ENCODE peak calls at places on chromosomes 13 and 19, in seven cellular contexts. K, X, T, G, O, B and Y are unnamed samples.

GRCh38 chr13:76647550-76647949 is 238.7 kb downstream of the KCTD12 start:
- DNase-seq in X (no peak), B (no peak), T (no peak), G (no peak), O (no peak), K (no peak), Y (no peak)

GRCh38 chr19:32824136-32824835 is 45.3 kb downstream of the SLC7A9 start:
- DNase-seq in T (no peak), B (no peak), K (no peak), O (no peak), G (no peak), X (no peak), Y (no peak)

GRCh38 chr19:13843104-13843921 is 33.6 kb upstream of the NANOS3 start:
- DNase-seq in G (peak), B (peak), O (peak), K (peak), T (no peak), X (no peak), Y (no peak)

GRCh38 chr13:27374126-27374613 is 50.2 kb upstream of the GTF3A start:
- DNase-seq in T (no peak), K (no peak), X (no peak), O (peak), B (no peak), G (no peak), Y (no peak)

GRCh38 chr13:29266261-29266660 is 329.2 kb downstream of the SLC7A1 start:
- DNase-seq in T (no peak), B (no peak), G (no peak), O (no peak), K (no peak), X (no peak), Y (no peak)

GRCh38 chr13:57632276-57633140 is 964 bp downstream of the PCDH17 start:
- DNase-seq in T (no peak), B (peak), X (no peak), K (no peak), O (peak), G (peak), Y (no peak)

GRCh38 chr19:49502866-49503581 is 6.8 kb downstream of the RPS11 start:
- DNase-seq in B (peak), O (peak), G (no peak), X (peak), K (no peak), T (no peak), Y (peak)

GRCh38 chr13:36142735-36143134 is 11.6 kb upstream of the DCLK1 start:
- DNase-seq in G (no peak), X (no peak), T (no peak), K (no peak), B (no peak), O (no peak), Y (no peak)

GRCh38 chr19:27776020-27776419 is 1436.9 kb downstream of the UQCRFS1 start:
- DNase-seq in X (peak), K (no peak), B (no peak), G (no peak), O (no peak), T (no peak), Y (no peak)

GRCh38 chr13:42276683-42277082 is 4.7 kb downstream of the AKAP11 start:
- DNase-seq in G (no peak), O (no peak), K (no peak), X (no peak), T (no peak), B (no peak), Y (no peak)

GRCh38 chr13:99310382-99311031 is 3.3 kb upstream of the GPR183 start:
- DNase-seq in X (no peak), G (no peak), B (no peak), T (no peak), K (no peak), O (no peak), Y (no peak)

GRCh38 chr19:17553256-17553655 is 2.2 kb upstream of the COLGALT1 start:
- DNase-seq in T (no peak), K (peak), X (no peak), G (peak), B (peak), O (peak), Y (peak)

GRCh38 chr19:16850133-16850532 is 20.9 kb downstream of the SIN3B start:
- DNase-seq in K (no peak), T (no peak), X (no peak), G (no peak), B (no peak), O (no peak), Y (no peak)

GRCh38 chr19:50377051-50377441 is 789 bp downstream of the NR1H2 start:
- DNase-seq in T (no peak), X (peak), G (no peak), B (no peak), K (peak), O (peak), Y (no peak)

GRCh38 chr19:7921302-7921954 is 1.3 kb downstream of the SNAPC2 start:
- DNase-seq in G (no peak), K (peak), B (no peak), O (no peak), T (no peak), X (no peak), Y (no peak)

GRCh38 chr13:76937416-76937815 is 10.9 kb upstream of the ACOD1 start:
- DNase-seq in T (no peak), B (no peak), G (no peak), O (no peak), K (no peak), X (peak), Y (no peak)

GRCh38 chr13:40787062-40787461 is 2.3 kb upstream of the SLC25A15 start:
- DNase-seq in B (no peak), K (no peak), G (no peak), O (no peak), T (no peak), X (no peak), Y (no peak)

GRCh38 chr13:68927387-68928026 is 1180.1 kb upstream of the ATXN8OS start:
- DNase-seq in X (no peak), B (no peak), T (no peak), G (peak), O (no peak), K (no peak), Y (no peak)

DNA sequence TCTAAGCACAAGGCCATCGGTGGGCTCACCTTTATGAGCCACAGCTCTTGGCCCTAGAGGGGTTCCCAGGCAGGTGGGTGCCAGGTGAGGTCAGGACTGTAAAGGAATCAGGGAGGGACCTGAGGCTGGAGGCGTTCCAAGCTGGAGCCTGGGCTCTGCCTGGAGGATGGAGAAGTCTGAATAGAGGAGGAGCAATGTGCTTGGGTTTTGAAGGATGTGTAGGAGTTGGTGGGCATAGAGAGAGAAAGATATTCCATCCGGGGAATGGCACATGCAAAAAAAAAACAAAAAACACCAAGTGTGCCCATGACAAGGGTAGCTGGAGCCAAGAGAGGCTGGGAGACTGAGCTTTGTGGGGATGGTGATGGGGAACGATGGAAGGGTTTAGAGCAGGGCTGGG is 2.4 kb downstream of the GRIN3B start:
- DNase-seq in X (no peak), O (no peak), T (no peak), B (no peak), G (no peak), K (peak), Y (no peak)
- TF ChIP-seq POLR2A in X (no peak), O (no peak), T (no peak), B (no peak), G (no peak), K (no peak), Y (no peak)

GRCh38 chr13:46553886-46554855 is 1.2 kb downstream of the LRCH1 start:
- DNase-seq in O (peak), X (peak), G (peak), T (peak), B (peak), K (peak), Y (peak)
- TF ChIP-seq POLR2A in O (peak), X (no peak), G (peak), T (no peak), B (no peak), K (no peak), Y (peak)

GRCh38 chr13:48979892-48980291 is 4.2 kb downstream of the FNDC3A start:
- DNase-seq in B (no peak), O (no peak), K (no peak), X (no peak), T (no peak), G (no peak), Y (no peak)
- TF ChIP-seq POLR2A in B (no peak), O (no peak), K (no peak), X (no peak), T (no peak), G (no peak), Y (no peak)

DNA sequence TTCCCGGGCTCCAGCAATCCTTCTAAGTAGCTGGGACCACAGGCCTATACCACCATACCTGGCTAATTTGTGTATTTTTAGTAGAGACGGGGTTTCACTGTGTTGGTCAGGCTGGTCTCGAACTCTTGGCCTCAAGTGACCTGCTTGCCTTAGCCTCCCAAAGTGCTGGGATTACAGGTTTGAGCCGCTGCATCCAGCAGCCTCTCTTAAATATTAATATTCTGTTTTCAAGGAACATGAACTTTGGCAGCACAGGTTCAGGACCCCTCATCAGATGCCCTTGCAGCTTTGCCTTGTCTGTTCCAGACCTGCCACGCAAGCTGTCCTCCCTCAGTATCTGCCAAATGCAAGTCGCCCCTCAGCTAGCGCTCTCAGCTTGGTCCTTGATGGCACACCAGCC is 166.8 kb downstream of the KCTD15 start:
- DNase-seq in G (no peak), O (no peak), K (no peak), T (no peak), X (no peak), B (no peak), Y (no peak)
- TF ChIP-seq POLR2A in G (no peak), O (no peak), K (no peak), T (no peak), X (no peak), B (no peak), Y (no peak)

DNA sequence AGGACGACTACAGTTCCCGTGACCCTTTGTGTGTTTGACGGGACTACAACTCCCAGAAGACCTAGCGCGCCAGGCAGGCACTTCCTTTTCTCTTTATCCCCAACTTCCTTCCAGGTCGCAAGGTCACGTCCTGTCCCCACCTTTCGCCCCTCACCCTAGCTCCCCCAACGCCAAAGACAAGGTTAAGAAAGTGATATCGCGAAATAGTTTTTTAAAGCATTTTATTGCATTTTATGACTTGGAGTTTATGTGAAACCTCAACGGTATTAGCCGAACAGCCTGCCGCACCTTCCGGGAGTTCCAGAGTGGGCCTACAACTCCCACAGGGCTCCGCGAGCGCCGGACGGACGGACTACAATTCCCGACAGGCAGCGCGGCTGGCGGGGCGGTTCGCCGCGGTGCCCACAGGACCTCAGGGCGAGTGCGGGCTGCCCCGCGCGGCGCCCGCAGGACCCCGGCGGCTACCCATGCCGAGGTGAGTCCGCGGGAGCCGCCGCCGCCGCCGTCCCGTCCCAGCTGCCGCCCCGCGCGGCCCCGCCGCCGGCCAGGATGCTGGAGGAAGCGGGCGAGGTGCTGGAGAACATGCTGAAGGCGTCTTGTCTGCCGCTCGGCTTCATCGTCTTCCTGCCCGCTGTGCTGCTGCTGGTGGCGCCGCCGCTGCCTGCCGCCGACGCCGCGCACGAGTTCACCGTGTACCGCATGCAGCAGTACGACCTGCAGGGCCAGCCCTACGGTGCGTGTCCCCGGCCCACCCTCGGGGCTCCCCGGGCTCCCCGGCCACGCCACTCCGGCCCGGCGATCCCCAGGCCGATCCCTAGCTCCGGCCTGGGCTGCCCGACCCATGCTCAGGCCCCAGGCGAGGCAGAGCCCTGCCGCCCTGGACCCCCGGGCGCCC is at the start of gene NCLN:
- DNase-seq in K (peak), X (peak), T (peak), O (peak), G (peak), B (peak), Y (peak)
- TF ChIP-seq POLR2A in K (peak), X (peak), T (no peak), O (peak), G (peak), B (no peak), Y (peak)

DNA sequence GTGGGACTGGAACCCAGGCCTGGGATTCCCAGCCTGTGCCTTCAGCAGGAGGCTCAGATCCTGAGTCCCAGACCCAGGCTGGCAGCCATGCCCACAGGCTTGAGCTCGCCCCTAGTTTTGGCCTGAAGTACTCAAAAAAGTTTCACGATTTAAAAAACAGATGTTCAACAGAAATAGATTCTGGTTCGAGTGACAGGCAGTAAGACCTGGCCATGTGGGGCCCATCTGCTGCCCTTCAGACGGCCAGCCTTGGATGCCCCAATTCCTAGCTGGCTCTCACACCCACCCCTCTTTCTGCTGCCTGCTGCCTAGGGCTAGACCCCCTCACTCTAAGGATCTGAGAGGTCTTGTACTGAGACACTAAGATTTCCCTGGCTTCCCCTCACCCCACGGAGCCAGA is 2.8 kb upstream of the DMPK start:
- DNase-seq in O (no peak), T (no peak), K (no peak), G (no peak), B (no peak), X (no peak), Y (no peak)
- TF ChIP-seq POLR2A in O (no peak), T (no peak), K (no peak), G (no peak), B (no peak), X (no peak), Y (no peak)

GRCh38 chr19:57814505-57815246 is at the start of gene ZNF552:
- DNase-seq in O (peak), G (peak), K (peak), T (peak), B (peak), X (peak), Y (peak)
- TF ChIP-seq POLR2A in O (peak), G (peak), K (peak), T (no peak), B (no peak), X (peak), Y (peak)